ENCODE peak calls at places on chromosomes 11 and 22, in seven cellular contexts. One of them, this sample, is unnamed.

GRCh38 chr11:1819115-1819514 is 15.7 kb upstream of the SYT8 start:
- DNase-seq in IMR-90: no peak
- DNase-seq in mesendoderm: no peak
- DNase-seq in neuronal stem cell: no peak
- DNase-seq in trophoblast cell: no peak
- DNase-seq in mesenchymal stem cell: no peak
- DNase-seq in H1: no peak
- DNase-seq in this sample: no peak

GRCh38 chr11:132177106-132177505 is 806.7 kb downstream of the NTM start:
- DNase-seq in IMR-90: peak
- DNase-seq in mesendoderm: peak
- DNase-seq in neuronal stem cell: peak
- DNase-seq in trophoblast cell: no peak
- DNase-seq in mesenchymal stem cell: peak
- DNase-seq in H1: no peak
- DNase-seq in this sample: no peak

GRCh38 chr11:574632-575323 is 1.5 kb upstream of the PHRF1 start:
- DNase-seq in IMR-90: no peak
- DNase-seq in mesendoderm: no peak
- DNase-seq in neuronal stem cell: no peak
- DNase-seq in trophoblast cell: no peak
- DNase-seq in mesenchymal stem cell: no peak
- DNase-seq in H1: no peak
- DNase-seq in this sample: no peak

GRCh38 chr11:26297179-26297970 is 34.6 kb upstream of the ANO3 start:
- DNase-seq in IMR-90: peak
- DNase-seq in mesendoderm: peak
- DNase-seq in neuronal stem cell: peak
- DNase-seq in trophoblast cell: peak
- DNase-seq in mesenchymal stem cell: peak
- DNase-seq in H1: no peak
- DNase-seq in this sample: no peak

GRCh38 chr11:9893474-9893873 is 229.6 kb downstream of the SWAP70 start:
- DNase-seq in IMR-90: peak
- DNase-seq in mesendoderm: peak
- DNase-seq in neuronal stem cell: no peak
- DNase-seq in trophoblast cell: no peak
- DNase-seq in mesenchymal stem cell: no peak
- DNase-seq in H1: peak
- DNase-seq in this sample: peak

GRCh38 chr22:43159484-43160178 is 8.3 kb downstream of the TSPO start:
- DNase-seq in IMR-90: no peak
- DNase-seq in mesendoderm: peak
- DNase-seq in neuronal stem cell: no peak
- DNase-seq in trophoblast cell: no peak
- DNase-seq in mesenchymal stem cell: peak
- DNase-seq in H1: peak
- DNase-seq in this sample: peak

GRCh38 chr22:17120711-17121234 is 387 bp downstream of the TMEM121B start:
- DNase-seq in IMR-90: no peak
- DNase-seq in mesendoderm: no peak
- DNase-seq in neuronal stem cell: peak
- DNase-seq in trophoblast cell: no peak
- DNase-seq in mesenchymal stem cell: no peak
- DNase-seq in H1: peak
- DNase-seq in this sample: no peak

GRCh38 chr11:126115820-126116319 is 53.2 kb upstream of the CDON start:
- DNase-seq in IMR-90: peak
- DNase-seq in mesendoderm: peak
- DNase-seq in neuronal stem cell: no peak
- DNase-seq in trophoblast cell: no peak
- DNase-seq in mesenchymal stem cell: peak
- DNase-seq in H1: no peak
- DNase-seq in this sample: no peak

GRCh38 chr22:28734393-28734792 is 7.2 kb downstream of the CHEK2 start:
- DNase-seq in IMR-90: no peak
- DNase-seq in mesendoderm: no peak
- DNase-seq in neuronal stem cell: no peak
- DNase-seq in trophoblast cell: no peak
- DNase-seq in mesenchymal stem cell: no peak
- DNase-seq in H1: no peak
- DNase-seq in this sample: no peak

GRCh38 chr11:69804769-69805508 is 14.3 kb downstream of the FGF3 start:
- DNase-seq in IMR-90: no peak
- DNase-seq in mesendoderm: no peak
- DNase-seq in neuronal stem cell: no peak
- DNase-seq in trophoblast cell: no peak
- DNase-seq in mesenchymal stem cell: no peak
- DNase-seq in H1: no peak
- DNase-seq in this sample: no peak

GRCh38 chr11:47243454-47243853 is 5.2 kb downstream of the ACP2 start:
- DNase-seq in IMR-90: no peak
- DNase-seq in mesendoderm: no peak
- DNase-seq in neuronal stem cell: no peak
- DNase-seq in trophoblast cell: no peak
- DNase-seq in mesenchymal stem cell: peak
- DNase-seq in H1: no peak
- DNase-seq in this sample: no peak

GRCh38 chr11:426851-427250 is 12.1 kb upstream of the SIGIRR start:
- DNase-seq in IMR-90: no peak
- DNase-seq in mesendoderm: no peak
- DNase-seq in neuronal stem cell: no peak
- DNase-seq in trophoblast cell: no peak
- DNase-seq in mesenchymal stem cell: no peak
- DNase-seq in H1: no peak
- DNase-seq in this sample: no peak

GRCh38 chr22:45208993-45209838 is 31.5 kb downstream of the KIAA0930 start:
- DNase-seq in IMR-90: peak
- DNase-seq in mesendoderm: peak
- DNase-seq in neuronal stem cell: peak
- DNase-seq in trophoblast cell: no peak
- DNase-seq in mesenchymal stem cell: peak
- DNase-seq in H1: peak
- DNase-seq in this sample: peak

GRCh38 chr22:24826710-24827285 is 20.8 kb downstream of the SGSM1 start:
- DNase-seq in IMR-90: no peak
- DNase-seq in mesendoderm: no peak
- DNase-seq in neuronal stem cell: no peak
- DNase-seq in trophoblast cell: no peak
- DNase-seq in mesenchymal stem cell: no peak
- DNase-seq in H1: no peak
- DNase-seq in this sample: no peak

GRCh38 chr11:100777118-100777517 is 90.0 kb downstream of the ARHGAP42 start:
- DNase-seq in IMR-90: no peak
- DNase-seq in mesendoderm: peak
- DNase-seq in neuronal stem cell: no peak
- DNase-seq in trophoblast cell: no peak
- DNase-seq in mesenchymal stem cell: no peak
- DNase-seq in H1: no peak
- DNase-seq in this sample: no peak

GRCh38 chr11:94400839-94401772 is at the start of gene GPR83:
- DNase-seq in IMR-90: peak
- DNase-seq in mesendoderm: peak
- DNase-seq in neuronal stem cell: peak
- DNase-seq in trophoblast cell: no peak
- DNase-seq in mesenchymal stem cell: peak
- DNase-seq in H1: peak
- DNase-seq in this sample: peak

GRCh38 chr22:20433686-20434241 is 3.9 kb downstream of the SCARF2 start:
- DNase-seq in IMR-90: no peak
- DNase-seq in mesendoderm: no peak
- DNase-seq in neuronal stem cell: no peak
- DNase-seq in trophoblast cell: no peak
- DNase-seq in mesenchymal stem cell: no peak
- DNase-seq in H1: no peak
- DNase-seq in this sample: no peak

DNA sequence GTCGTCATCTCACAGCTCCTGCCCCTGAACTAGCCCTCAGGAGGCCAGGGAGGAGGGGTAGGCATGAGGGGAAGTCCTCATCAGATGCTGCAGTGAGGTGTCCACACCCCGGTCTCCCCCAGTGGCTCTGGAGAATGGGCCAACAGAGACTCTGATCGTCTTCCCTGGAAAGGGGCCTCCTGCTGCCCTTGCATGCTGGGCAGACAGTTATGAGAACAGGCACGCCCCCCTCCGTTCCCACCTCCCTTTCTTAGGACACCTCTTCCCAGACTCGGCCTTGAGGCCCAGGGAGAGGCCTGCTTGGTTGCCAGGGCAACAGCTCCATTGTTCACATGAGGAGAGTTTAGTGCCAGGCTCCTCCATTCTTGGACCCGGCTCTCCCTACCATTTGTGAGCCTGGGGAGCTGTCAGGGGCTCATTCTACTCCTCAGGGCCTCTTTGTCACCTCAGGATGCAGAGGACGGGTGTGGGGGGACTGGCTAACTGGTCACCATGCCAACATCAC is 157.6 kb downstream of the TTC17 start:
- DNase-seq in IMR-90: no peak
- DNase-seq in mesendoderm: peak
- DNase-seq in neuronal stem cell: peak
- DNase-seq in trophoblast cell: no peak
- DNase-seq in mesenchymal stem cell: no peak
- DNase-seq in H1: no peak
- DNase-seq in this sample: no peak
- H2BK120ac ChIP-seq in IMR-90: no peak
- H2BK120ac ChIP-seq in mesendoderm: no peak
- H2BK120ac ChIP-seq in neuronal stem cell: no peak
- H2BK120ac ChIP-seq in trophoblast cell: no peak
- H2BK120ac ChIP-seq in mesenchymal stem cell: no peak
- H2BK120ac ChIP-seq in H1: no peak
- H2BK120ac ChIP-seq in this sample: no peak

DNA sequence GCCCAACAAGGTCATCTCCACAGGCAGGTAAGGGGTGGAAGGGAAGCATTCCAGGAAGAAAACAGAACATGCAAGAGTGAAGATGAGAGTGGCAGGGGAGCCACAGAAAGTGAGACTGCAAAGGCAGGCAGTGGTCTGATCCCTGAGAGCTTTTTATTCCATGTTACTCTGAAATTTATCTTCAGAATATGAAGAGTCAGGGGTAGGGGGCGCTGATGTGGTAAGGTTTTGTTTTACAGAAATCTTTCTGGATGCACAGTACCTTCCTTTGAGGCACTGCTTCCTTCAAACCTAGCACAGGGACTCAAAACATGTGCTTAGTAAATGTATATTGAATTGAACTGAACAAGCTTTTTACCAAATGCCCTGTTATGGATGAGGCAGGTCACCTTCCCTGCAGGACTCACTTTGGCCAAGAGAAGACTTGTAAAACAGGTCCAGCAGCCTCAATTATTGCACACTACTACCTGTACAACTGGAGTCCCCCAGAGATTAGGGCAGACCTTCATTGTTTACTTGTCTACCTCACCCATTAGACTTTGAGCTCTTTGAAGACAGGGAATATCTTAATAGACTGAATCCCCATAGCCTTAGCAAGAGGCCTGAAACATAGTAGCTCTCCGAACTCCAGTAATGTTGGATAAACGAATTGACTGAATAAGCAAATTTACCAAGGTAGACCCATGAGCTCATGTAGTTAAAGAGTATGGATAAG is 2.2 kb downstream of the PAK1 start:
- DNase-seq in IMR-90: no peak
- DNase-seq in mesendoderm: peak
- DNase-seq in neuronal stem cell: no peak
- DNase-seq in trophoblast cell: peak
- DNase-seq in mesenchymal stem cell: no peak
- DNase-seq in H1: no peak
- DNase-seq in this sample: no peak
- H2BK120ac ChIP-seq in IMR-90: no peak
- H2BK120ac ChIP-seq in mesendoderm: no peak
- H2BK120ac ChIP-seq in neuronal stem cell: no peak
- H2BK120ac ChIP-seq in trophoblast cell: no peak
- H2BK120ac ChIP-seq in mesenchymal stem cell: no peak
- H2BK120ac ChIP-seq in H1: peak
- H2BK120ac ChIP-seq in this sample: no peak

GRCh38 chr11:27392278-27392677 is 29.3 kb upstream of the CCDC34 start:
- DNase-seq in IMR-90: no peak
- DNase-seq in mesendoderm: no peak
- DNase-seq in neuronal stem cell: peak
- DNase-seq in trophoblast cell: no peak
- DNase-seq in mesenchymal stem cell: no peak
- DNase-seq in H1: no peak
- DNase-seq in this sample: no peak

GRCh38 chr11:27390318-27390958 is 27.4 kb upstream of the CCDC34 start:
- DNase-seq in IMR-90: no peak
- DNase-seq in mesendoderm: no peak
- DNase-seq in neuronal stem cell: no peak
- DNase-seq in trophoblast cell: no peak
- DNase-seq in mesenchymal stem cell: no peak
- DNase-seq in H1: no peak
- DNase-seq in this sample: no peak

GRCh38 chr11:27391336-27392015 is 28.5 kb upstream of the CCDC34 start:
- DNase-seq in IMR-90: no peak
- DNase-seq in mesendoderm: no peak
- DNase-seq in neuronal stem cell: peak
- DNase-seq in trophoblast cell: no peak
- DNase-seq in mesenchymal stem cell: peak
- DNase-seq in H1: no peak
- DNase-seq in this sample: no peak

GRCh38 chr11:27390959-27391326 is 27.9 kb upstream of the CCDC34 start:
- DNase-seq in IMR-90: peak
- DNase-seq in mesendoderm: no peak
- DNase-seq in neuronal stem cell: no peak
- DNase-seq in trophoblast cell: peak
- DNase-seq in mesenchymal stem cell: peak
- DNase-seq in H1: no peak
- DNase-seq in this sample: no peak

GRCh38 chr11:27392715-27393114 is 29.7 kb upstream of the CCDC34 start:
- DNase-seq in IMR-90: peak
- DNase-seq in mesendoderm: peak
- DNase-seq in neuronal stem cell: peak
- DNase-seq in trophoblast cell: peak
- DNase-seq in mesenchymal stem cell: peak
- DNase-seq in H1: no peak
- DNase-seq in this sample: no peak
- H2BK120ac ChIP-seq in IMR-90: no peak
- H2BK120ac ChIP-seq in mesendoderm: no peak
- H2BK120ac ChIP-seq in neuronal stem cell: no peak
- H2BK120ac ChIP-seq in trophoblast cell: no peak
- H2BK120ac ChIP-seq in mesenchymal stem cell: no peak
- H2BK120ac ChIP-seq in H1: no peak
- H2BK120ac ChIP-seq in this sample: no peak

GRCh38 chr11:134258577-134258976 is 5.2 kb downstream of the ACAD8 start:
- DNase-seq in IMR-90: no peak
- DNase-seq in mesendoderm: no peak
- DNase-seq in neuronal stem cell: no peak
- DNase-seq in trophoblast cell: no peak
- DNase-seq in mesenchymal stem cell: no peak
- DNase-seq in H1: no peak
- DNase-seq in this sample: no peak

GRCh38 chr11:134257101-134257500 is 3.7 kb downstream of the ACAD8 start:
- DNase-seq in IMR-90: no peak
- DNase-seq in mesendoderm: no peak
- DNase-seq in neuronal stem cell: no peak
- DNase-seq in trophoblast cell: no peak
- DNase-seq in mesenchymal stem cell: no peak
- DNase-seq in H1: no peak
- DNase-seq in this sample: no peak

GRCh38 chr11:134260503-134260902 is 7.1 kb downstream of the ACAD8 start:
- DNase-seq in IMR-90: no peak
- DNase-seq in mesendoderm: no peak
- DNase-seq in neuronal stem cell: no peak
- DNase-seq in trophoblast cell: no peak
- DNase-seq in mesenchymal stem cell: no peak
- DNase-seq in H1: no peak
- DNase-seq in this sample: no peak

GRCh38 chr11:134261626-134262488 is 8.5 kb downstream of the ACAD8 start:
- DNase-seq in IMR-90: no peak
- DNase-seq in mesendoderm: peak
- DNase-seq in neuronal stem cell: no peak
- DNase-seq in trophoblast cell: peak
- DNase-seq in mesenchymal stem cell: no peak
- DNase-seq in H1: peak
- DNase-seq in this sample: peak

GRCh38 chr11:134261000-134261399 is 7.6 kb downstream of the ACAD8 start:
- DNase-seq in IMR-90: no peak
- DNase-seq in mesendoderm: no peak
- DNase-seq in neuronal stem cell: no peak
- DNase-seq in trophoblast cell: no peak
- DNase-seq in mesenchymal stem cell: no peak
- DNase-seq in H1: no peak
- DNase-seq in this sample: no peak
- H2BK120ac ChIP-seq in IMR-90: no peak
- H2BK120ac ChIP-seq in mesendoderm: no peak
- H2BK120ac ChIP-seq in neuronal stem cell: no peak
- H2BK120ac ChIP-seq in trophoblast cell: no peak
- H2BK120ac ChIP-seq in mesenchymal stem cell: no peak
- H2BK120ac ChIP-seq in H1: no peak
- H2BK120ac ChIP-seq in this sample: no peak

This sample was measured in H9.